ENCODE peak calls at places on chromosomes 1 and 21, in six cellular contexts. S is breast epithelium, Y is tibial artery, M is mammary epithelial cell, P is Panc1, R is brain microvascular endothelial cell. E is an unnamed sample.

GRCh38 chr1:177944673-177945014 is 25.2 kb downstream of the SEC16B start:
- DNase-seq in S (no peak), Y (no peak), M (no peak), R (no peak), P (no peak), E (no peak)

GRCh38 chr1:14238472-14239059 is 359.9 kb upstream of the KAZN start:
- DNase-seq in S (no peak), M (no peak), R (no peak), Y (peak; percentile 60), P (no peak), E (no peak)

GRCh38 chr1:203287109-203287893 is 18.0 kb upstream of the BTG2 start:
- DNase-seq in R (no peak), M (no peak), S (no peak), Y (peak; percentile 67), P (no peak), E (no peak)

GRCh38 chr1:42913426-42914091 is 45.1 kb downstream of the SLC2A1 start:
- DNase-seq in Y (peak; percentile 57), M (peak; percentile 63), P (peak; percentile 82), R (peak; percentile 86), S (no peak), E (no peak)

GRCh38 chr1:8679411-8679800 is 138.0 kb downstream of the RERE start:
- DNase-seq in M (no peak), Y (no peak), R (peak; percentile 54), S (no peak), P (no peak), E (no peak)

GRCh38 chr1:23594927-23595353 is 35.6 kb upstream of the ID3 start:
- DNase-seq in Y (no peak), S (no peak), R (no peak), M (no peak), P (no peak), E (no peak)

GRCh38 chr1:219790834-219791615 is 137.3 kb downstream of the SLC30A10 start:
- DNase-seq in S (no peak), R (peak; percentile 75), M (no peak), P (no peak), Y (no peak), E (no peak)

GRCh38 chr21:41016472-41016871 is 151.5 kb upstream of the BACE2 start:
- DNase-seq in P (no peak), S (no peak), R (no peak), Y (no peak), M (no peak), E (no peak)

GRCh38 chr1:70675737-70676156 is 264.7 kb downstream of the CTH start:
- DNase-seq in M (no peak), S (no peak), Y (no peak), P (no peak), R (no peak), E (no peak)

GRCh38 chr21:36419996-36420395 is 34.8 kb downstream of the CHAF1B start:
- DNase-seq in M (peak; percentile 66), Y (peak; percentile 80), R (peak; percentile 85), P (no peak), S (peak; percentile 78), E (no peak)

GRCh38 chr1:20470174-20470573 is 15.8 kb downstream of the CAMK2N1 start:
- DNase-seq in S (no peak), Y (no peak), R (no peak), P (no peak), M (no peak), E (no peak)

GRCh38 chr1:183227963-183228649 is 42.0 kb downstream of the LAMC2 start:
- DNase-seq in P (peak; percentile 15), M (no peak), R (peak; percentile 47), S (no peak), Y (peak; percentile 43), E (no peak)

GRCh38 chr1:47669081-47669585 is 231.3 kb downstream of the FOXD2 start:
- DNase-seq in S (no peak), Y (peak; percentile 2), M (no peak), P (no peak), R (no peak), E (no peak)

GRCh38 chr1:247681288-247681897 is 1.9 kb upstream of the OR13G1 start:
- DNase-seq in S (no peak), Y (peak; percentile 22), P (peak; percentile 46), M (peak; percentile 41), R (peak; percentile 28), E (no peak)

GRCh38 chr1:246003442-246003730 is 503.7 kb downstream of the SMYD3 start:
- DNase-seq in Y (no peak), S (no peak), R (no peak), M (no peak), P (no peak), E (no peak)

GRCh38 chr1:114015075-114015474 is 35.8 kb downstream of the OLFML3 start:
- DNase-seq in P (no peak), R (peak; percentile 25), M (peak; percentile 59), Y (no peak), S (no peak), E (no peak)

GRCh38 chr1:239979469-239979868 is 112.2 kb upstream of the FMN2 start:
- DNase-seq in Y (no peak), P (no peak), M (no peak), S (no peak), R (no peak), E (no peak)

GRCh38 chr1:33391669-33392068 is 39.2 kb downstream of the PHC2 start:
- DNase-seq in R (no peak), S (no peak), P (no peak), Y (no peak), M (no peak), E (no peak)

GRCh38 chr1:31133368-31133767 is 67.9 kb upstream of the PUM1 start:
- DNase-seq in M (no peak), P (no peak), Y (no peak), S (no peak), R (no peak), E (no peak)

GRCh38 chr1:33338495-33339211 is 17.8 kb upstream of the A3GALT2 start:
- DNase-seq in Y (peak; percentile 76), S (no peak), M (peak; percentile 75), R (peak; percentile 78), P (no peak), E (no peak)

GRCh38 chr21:27260728-27261127 is 293.8 kb upstream of the ADAMTS5 start:
- DNase-seq in Y (no peak), P (no peak), S (no peak), R (no peak), M (no peak), E (no peak)

GRCh38 chr1:68112835-68113243 is 62.4 kb upstream of the DIRAS3 start:
- DNase-seq in R (peak; percentile 85), M (peak; percentile 87), Y (no peak), S (no peak), P (no peak), E (no peak)

GRCh38 chr1:43750083-43750482 is 42.7 kb downstream of the ST3GAL3 start:
- DNase-seq in P (no peak), S (no peak), R (no peak), M (no peak), Y (no peak), E (no peak)

GRCh38 chr1:16921391-16922185 is at the start of gene CROCC:
- DNase-seq in Y (no peak), R (peak; percentile 37), S (no peak), M (no peak), P (no peak), E (no peak)

GRCh38 chr1:40389871-40390560 is 16.5 kb downstream of the SMAP2 start:
- DNase-seq in M (no peak), Y (peak; percentile 74), R (no peak), S (no peak), P (no peak), E (no peak)
- H3K27ac ChIP-seq in M (no peak overlapping the region), Y (peak overlapping the region; percentile 78), R (no peak overlapping the region), S (peak overlapping the region; percentile 82), P (no peak overlapping the region), E (peak overlapping the region; percentile 69)

GRCh38 chr21:46219591-46220239 is 8.9 kb downstream of the LSS start:
- DNase-seq in S (peak; percentile 52), M (no peak), Y (no peak), P (no peak), R (no peak), E (no peak)
- H3K27ac ChIP-seq in S (no peak overlapping the region), M (no peak overlapping the region), Y (no peak overlapping the region), P (no peak overlapping the region), R (no peak overlapping the region), E (no peak overlapping the region)

GRCh38 chr1:173866462-173866861 is 1.3 kb downstream of the GAS5 start:
- DNase-seq in M (no peak), Y (no peak), R (no peak), P (no peak), S (no peak), E (no peak)

GRCh38 chr1:173867141-173867752 is 542 bp downstream of the GAS5 start:
- DNase-seq in R (no peak), M (no peak), S (no peak), Y (no peak), P (no peak), E (no peak)

GRCh38 chr1:173863224-173864151 is 4.3 kb downstream of the GAS5 start:
- DNase-seq in S (no peak), Y (no peak), M (no peak), R (no peak), P (no peak), E (no peak)

GRCh38 chr1:173864179-173864867 is 3.5 kb downstream of the GAS5 start:
- DNase-seq in Y (no peak), M (no peak), P (no peak), S (no peak), R (no peak), E (no peak)

DNA sequence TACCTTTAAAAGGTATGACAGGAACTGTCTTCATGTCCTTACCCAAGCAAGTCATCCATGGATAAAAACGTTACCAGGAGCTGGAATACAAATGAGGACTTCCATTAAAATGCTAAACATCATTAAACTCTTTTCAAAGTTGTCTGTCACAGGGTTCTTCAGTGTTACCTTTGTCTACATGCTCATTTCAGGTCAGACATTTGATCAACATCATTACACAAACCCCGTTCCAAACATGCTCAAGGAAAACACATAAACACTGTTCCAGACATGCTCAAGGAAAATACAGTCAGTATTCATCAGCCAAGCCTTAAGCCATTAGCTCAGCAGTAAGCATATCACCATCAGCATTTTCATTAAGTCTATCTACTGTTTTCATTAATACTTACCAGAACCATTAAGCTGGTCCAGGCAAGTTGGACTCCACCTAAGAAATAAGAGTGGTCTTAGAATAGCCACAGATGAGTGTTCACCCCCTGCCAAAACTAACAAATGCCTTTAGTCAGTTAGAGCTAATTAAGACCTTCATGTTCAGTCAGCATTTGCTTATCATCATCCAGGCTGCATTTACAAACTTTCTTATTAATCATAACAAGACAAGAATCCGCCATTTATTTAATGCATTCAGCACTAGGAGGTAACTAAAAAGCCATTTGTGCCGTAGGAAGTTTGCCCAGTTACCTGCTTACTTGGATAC is 2.2 kb downstream of the GAS5 start:
- DNase-seq in M (no peak), Y (no peak), P (no peak), S (no peak), R (no peak), E (no peak)
- H3K27ac ChIP-seq in M (peak overlapping the region; percentile 75), Y (no peak overlapping the region), P (peak overlapping the region; percentile 96), S (no peak overlapping the region), R (peak overlapping the region; percentile 17), E (no peak overlapping the region)

GRCh38 chr1:232629250-232630046 is 485 bp downstream of the SIPA1L2 start:
- DNase-seq in S (no peak), M (peak; percentile 32), Y (peak; percentile 38), P (no peak), R (no peak), E (no peak)

GRCh38 chr1:232627171-232627570 is 2.8 kb downstream of the SIPA1L2 start:
- DNase-seq in S (no peak), R (no peak), Y (no peak), P (no peak), M (no peak), E (no peak)

GRCh38 chr1:232627645-232628334 is 2.1 kb downstream of the SIPA1L2 start:
- DNase-seq in R (no peak), Y (no peak), M (peak; percentile 67), S (no peak), P (no peak), E (no peak)

GRCh38 chr1:232630047-232630893 is at the start of gene SIPA1L2:
- DNase-seq in S (peak; percentile 90), Y (peak; percentile 93), P (no peak), R (peak; percentile 71), M (peak; percentile 88), E (peak; percentile 92)

GRCh38 chr1:232628335-232629214 is 1.4 kb downstream of the SIPA1L2 start:
- DNase-seq in P (no peak), M (peak; percentile 26), Y (no peak), S (no peak), R (no peak), E (no peak)
- H3K27ac ChIP-seq in P (no peak overlapping the region), M (no peak overlapping the region), Y (no peak overlapping the region), S (peak overlapping the region; percentile 96), R (no peak overlapping the region), E (peak overlapping the region; percentile 84)

E was measured in vagina.